ENCODE peak calls at places on chromosomes 4 and X, in five cellular contexts. W, L, J, O and E are unnamed samples.

GRCh38 chr4:83139514-83140156 is 25.1 kb upstream of the PLAC8 start:
- DNase-seq in W (no peak), L (no peak), J (no peak), O (no peak), E (no peak)

GRCh38 chrX:107448625-107449468 is 605 bp upstream of the FRMPD3 start:
- DNase-seq in W (peak; percentile 11), L (no peak), J (no peak), O (no peak), E (no peak)

GRCh38 chr4:41719417-41719816 is 29.1 kb downstream of the PHOX2B start:
- DNase-seq in W (no peak), L (no peak), J (no peak), O (no peak), E (no peak)

GRCh38 chr4:101346562-101347266 is 612 bp downstream of the PPP3CA start:
- DNase-seq in W (peak; percentile 57), L (peak; percentile 44), J (peak; percentile 36), O (peak; percentile 85), E (peak; percentile 16)

GRCh38 chr4:73499996-73500765 is 18.6 kb downstream of the AFM start:
- DNase-seq in W (no peak), L (no peak), J (no peak), O (no peak), E (no peak)

GRCh38 chrX:72216973-72217372 is 21.9 kb downstream of the ERCC6L start:
- DNase-seq in W (no peak), L (no peak), J (no peak), O (no peak), E (no peak)

GRCh38 chr4:118351851-118352827 is 664 bp downstream of the PRSS12 start:
- DNase-seq in W (peak; percentile 40), L (no peak), J (no peak), O (peak; percentile 70), E (no peak)

GRCh38 chr4:5963611-5964010 is 54.6 kb downstream of the C4orf50 start:
- DNase-seq in W (no peak), L (no peak), J (no peak), O (peak; percentile 15), E (no peak)

GRCh38 chrX:40153335-40154221 is 55.8 kb upstream of the BCOR start:
- DNase-seq in W (peak; percentile 22), L (no peak), J (no peak), O (peak; percentile 76), E (no peak)

GRCh38 chr4:18938343-18939109 is 917.0 kb upstream of the LCORL start:
- DNase-seq in W (no peak), L (no peak), J (no peak), O (no peak), E (no peak)

GRCh38 chr4:87803421-87803820 is 4.1 kb downstream of the IBSP start:
- DNase-seq in W (no peak), L (no peak), J (no peak), O (no peak), E (no peak)

GRCh38 chr4:159904906-159905305 is 802.0 kb downstream of the RAPGEF2 start:
- DNase-seq in W (no peak), L (no peak), J (no peak), O (no peak), E (no peak)

GRCh38 chrX:34875204-34875603 is 67.4 kb upstream of the FAM47B start:
- DNase-seq in W (no peak), L (no peak), J (no peak), O (no peak), E (no peak)

GRCh38 chr4:102585329-102585728 is 84.2 kb downstream of the NFKB1 start:
- DNase-seq in W (no peak), L (no peak), J (no peak), O (no peak), E (no peak)

GRCh38 chr4:17347445-17347844 is 164.4 kb downstream of the QDPR start:
- DNase-seq in W (peak; percentile 60), L (peak; percentile 17), J (no peak), O (no peak), E (peak; percentile 19)

GRCh38 chr4:167779280-167779679 is 313.1 kb upstream of the ANXA10 start:
- DNase-seq in W (no peak), L (no peak), J (no peak), O (no peak), E (no peak)

GRCh38 chrX:54045563-54046228 is 1.4 kb upstream of the PHF8 start:
- DNase-seq in W (no peak), L (no peak), J (no peak), O (no peak), E (no peak)

GRCh38 chr4:30870513-30870912 is 150.3 kb downstream of the PCDH7 start:
- DNase-seq in W (no peak), L (no peak), J (no peak), O (no peak), E (no peak)

GRCh38 chrX:29478336-29479069 is 736.9 kb upstream of the MAGEB2 start:
- DNase-seq in W (peak; percentile 36), L (peak; percentile 2), J (no peak), O (no peak), E (no peak)

GRCh38 chrX:110244951-110245480 is 72.9 kb downstream of the AMMECR1 start:
- DNase-seq in W (no peak), L (no peak), J (no peak), O (no peak), E (no peak)

GRCh38 chr4:140138428-140138827 is 15.6 kb downstream of the MAML3 start:
- DNase-seq in W (no peak), L (no peak), J (no peak), O (no peak), E (no peak)

GRCh38 chrX:20680998-20681397 is 414.3 kb upstream of the RPS6KA3 start:
- DNase-seq in W (no peak), L (no peak), J (no peak), O (no peak), E (no peak)

GRCh38 chrX:39630344-39630743 is 467.4 kb downstream of the BCOR start:
- DNase-seq in W (no peak), L (no peak), J (no peak), O (no peak), E (no peak)

GRCh38 chr4:3720461-3720860 is 45.7 kb upstream of the ADRA2C start:
- DNase-seq in W (no peak), L (no peak), J (no peak), O (no peak), E (no peak)

GRCh38 chr4:3723232-3723642 is 42.9 kb upstream of the ADRA2C start:
- DNase-seq in W (no peak), L (no peak), J (no peak), O (no peak), E (no peak)

GRCh38 chr4:3721186-3721585 is 45.0 kb upstream of the ADRA2C start:
- DNase-seq in W (no peak), L (no peak), J (no peak), O (no peak), E (no peak)

GRCh38 chr4:3722446-3723231 is 43.5 kb upstream of the ADRA2C start:
- DNase-seq in W (no peak), L (no peak), J (no peak), O (no peak), E (no peak)

DNA sequence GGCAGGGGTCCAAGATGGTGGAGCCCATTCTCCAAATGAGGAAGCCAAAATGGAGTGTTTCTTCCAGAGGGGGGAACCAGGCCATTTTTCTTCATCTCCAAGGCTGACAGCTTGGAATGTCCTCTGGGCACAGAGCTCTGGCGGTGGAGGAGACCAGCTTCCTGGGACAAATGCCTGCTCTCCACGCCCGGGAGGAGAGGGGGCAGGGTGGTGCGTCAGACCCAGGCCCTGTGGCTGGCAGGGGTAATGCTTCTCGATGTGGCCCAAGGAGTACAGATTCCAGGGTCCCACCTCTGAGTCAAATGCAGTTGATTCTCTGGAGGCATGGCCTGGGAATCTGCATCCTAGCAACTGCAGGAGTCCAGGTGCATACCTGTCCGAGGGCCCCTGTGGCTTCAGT is 44.6 kb upstream of the ADRA2C start:
- DNase-seq in W (no peak), L (no peak), J (no peak), O (no peak), E (no peak)
- TF ChIP-seq CTCF in W (no peak), L (no peak), J (no peak), O (no peak), E (no peak)

DNA sequence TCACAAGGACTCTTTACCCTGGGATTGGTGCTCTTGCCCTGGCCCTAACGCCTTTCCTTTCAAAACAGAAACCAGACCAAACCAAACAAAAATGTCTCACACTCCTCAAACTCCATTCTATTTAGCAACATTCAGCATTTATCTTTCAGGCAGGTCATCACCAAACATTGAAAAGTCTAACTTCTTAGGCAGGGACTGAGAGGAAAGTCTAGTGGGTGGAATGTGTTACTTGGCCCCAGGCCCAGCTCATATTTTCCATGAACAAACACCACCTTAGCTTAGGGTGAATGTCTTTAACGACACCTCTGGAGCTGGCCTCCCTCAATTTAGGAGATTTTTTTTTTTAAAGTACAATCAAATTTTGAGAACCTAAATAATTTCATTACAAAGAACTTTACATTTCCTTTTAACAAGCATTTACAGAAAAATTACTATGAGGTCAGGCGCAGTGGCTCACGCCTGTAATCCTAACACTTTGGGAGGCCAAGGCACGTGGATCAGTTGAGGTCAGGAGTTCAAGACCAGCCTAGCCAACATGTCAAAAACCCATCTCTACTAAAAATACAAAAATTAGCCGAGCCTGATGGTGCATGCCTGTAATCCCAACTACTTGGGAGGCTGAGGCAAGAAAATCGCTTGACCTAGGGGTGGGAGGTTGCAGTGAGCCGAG is 10.2 kb upstream of the N4BP2 start:
- DNase-seq in W (no peak), L (peak; percentile 35), J (no peak), O (no peak), E (no peak)
- TF ChIP-seq CTCF in W (no peak), L (no peak), J (no peak), O (no peak), E (no peak)

GRCh38 chrX:47145408-47146120 is 543 bp downstream of the RBM10 start:
- DNase-seq in W (no peak), L (no peak), J (no peak), O (no peak), E (no peak)

GRCh38 chrX:47144626-47145407 is at the start of the genes NDUFB11 and RBM10:
- DNase-seq in W (peak; percentile 85), L (peak; percentile 94), J (peak; percentile 88), O (peak; percentile 96), E (peak; percentile 46)

GRCh38 chrX:47143894-47144625 is 442 bp downstream of the NDUFB11 start:
- DNase-seq in W (peak; percentile 8), L (peak; percentile 25), J (peak; percentile 39), O (no peak), E (no peak)

GRCh38 chrX:47146936-47147859 is 2.2 kb downstream of the RBM10 start:
- DNase-seq in W (no peak), L (no peak), J (no peak), O (no peak), E (no peak)

GRCh38 chrX:47146121-47146935 is 1.3 kb downstream of the RBM10 start:
- DNase-seq in W (no peak), L (no peak), J (no peak), O (no peak), E (no peak)
- TF ChIP-seq CTCF in W (no peak), L (no peak), J (no peak), O (no peak), E (no peak)

GRCh38 chr4:123398803-123399637 is 2.4 kb downstream of the SPRY1 start:
- DNase-seq in W (peak; percentile 49), L (peak; percentile 54), J (peak; percentile 41), O (peak; percentile 87), E (no peak)
- TF ChIP-seq CTCF in W (no peak), L (peak; percentile 22), J (peak; percentile 16), O (peak; percentile 20), E (peak; percentile 48)